ENCODE peak calls at places on chromosomes 2 and 18, in five cellular contexts. One of them, this sample, is unnamed. For H3K9me3, the result is how much of the 10 kb centered on the place peaks cover.

GRCh38 chr2:67476808-67477790 is 80.0 kb downstream of the ETAA1 start:
- DNase-seq in left lung: no peak
- DNase-seq in PC-9: no peak
- DNase-seq in DND-41: no peak
- DNase-seq in ovary: no peak
- DNase-seq in this sample: no peak

GRCh38 chr2:64405476-64406406 is 48.2 kb upstream of the LGALSL start:
- DNase-seq in left lung: no peak
- DNase-seq in PC-9: no peak
- DNase-seq in DND-41: no peak
- DNase-seq in ovary: peak
- DNase-seq in this sample: no peak

GRCh38 chr2:112340416-112340815 is 65.0 kb downstream of the ZC3H6 start:
- DNase-seq in left lung: no peak
- DNase-seq in PC-9: no peak
- DNase-seq in DND-41: no peak
- DNase-seq in ovary: no peak
- DNase-seq in this sample: no peak

GRCh38 chr2:15588329-15588919 is 3.2 kb upstream of the DDX1 start:
- DNase-seq in left lung: no peak
- DNase-seq in PC-9: peak
- DNase-seq in DND-41: peak
- DNase-seq in ovary: no peak
- DNase-seq in this sample: no peak

GRCh38 chr2:120486946-120487345 is 141.0 kb downstream of the INHBB start:
- DNase-seq in left lung: no peak
- DNase-seq in PC-9: peak
- DNase-seq in DND-41: no peak
- DNase-seq in ovary: no peak
- DNase-seq in this sample: no peak

GRCh38 chr18:26832302-26832701 is 33.2 kb downstream of the AQP4 start:
- DNase-seq in left lung: no peak
- DNase-seq in PC-9: no peak
- DNase-seq in DND-41: no peak
- DNase-seq in ovary: no peak
- DNase-seq in this sample: no peak

GRCh38 chr18:49668583-49669290 is 106.9 kb downstream of the LIPG start:
- DNase-seq in left lung: no peak
- DNase-seq in PC-9: no peak
- DNase-seq in DND-41: no peak
- DNase-seq in ovary: peak
- DNase-seq in this sample: peak

GRCh38 chr2:178306351-178307073 is 112.2 kb downstream of the OSBPL6 start:
- DNase-seq in left lung: peak
- DNase-seq in PC-9: peak
- DNase-seq in DND-41: peak
- DNase-seq in ovary: no peak
- DNase-seq in this sample: no peak

GRCh38 chr18:697771-698170 is 14.7 kb downstream of the ENOSF1 start:
- DNase-seq in left lung: no peak
- DNase-seq in PC-9: no peak
- DNase-seq in DND-41: no peak
- DNase-seq in ovary: no peak
- DNase-seq in this sample: no peak

GRCh38 chr2:150620860-150621259 is 133.4 kb upstream of the RND3 start:
- DNase-seq in left lung: no peak
- DNase-seq in PC-9: no peak
- DNase-seq in DND-41: no peak
- DNase-seq in ovary: peak
- DNase-seq in this sample: no peak

GRCh38 chr2:1716441-1716840 is 27.9 kb downstream of the PXDN start:
- DNase-seq in left lung: no peak
- DNase-seq in PC-9: no peak
- DNase-seq in DND-41: no peak
- DNase-seq in ovary: no peak
- DNase-seq in this sample: no peak

GRCh38 chr2:111100765-111101162 is 19.9 kb upstream of the BCL2L11 start:
- DNase-seq in left lung: no peak
- DNase-seq in PC-9: no peak
- DNase-seq in DND-41: no peak
- DNase-seq in ovary: no peak
- DNase-seq in this sample: no peak

GRCh38 chr2:191626497-191627151 is 51.3 kb upstream of the NABP1 start:
- DNase-seq in left lung: no peak
- DNase-seq in PC-9: no peak
- DNase-seq in DND-41: no peak
- DNase-seq in ovary: no peak
- DNase-seq in this sample: no peak

GRCh38 chr2:84874381-84875212 is 6.3 kb downstream of the TRABD2A start:
- DNase-seq in left lung: no peak
- DNase-seq in PC-9: no peak
- DNase-seq in DND-41: no peak
- DNase-seq in ovary: no peak
- DNase-seq in this sample: no peak

GRCh38 chr2:126849991-126850535 is 48.6 kb upstream of the TEX51 start:
- DNase-seq in left lung: no peak
- DNase-seq in PC-9: no peak
- DNase-seq in DND-41: no peak
- DNase-seq in ovary: no peak
- DNase-seq in this sample: no peak

GRCh38 chr2:4903676-4904348 is 788.4 kb upstream of the SOX11 start:
- DNase-seq in left lung: no peak
- DNase-seq in PC-9: no peak
- DNase-seq in DND-41: no peak
- DNase-seq in ovary: no peak
- DNase-seq in this sample: no peak

GRCh38 chr2:148020036-148020357 is 540 bp downstream of the ORC4 start:
- DNase-seq in left lung: no peak
- DNase-seq in PC-9: no peak
- DNase-seq in DND-41: no peak
- DNase-seq in ovary: no peak
- DNase-seq in this sample: no peak

GRCh38 chr2:127187831-127188230 is 32.3 kb downstream of the CYP27C1 start:
- DNase-seq in left lung: no peak
- DNase-seq in PC-9: no peak
- DNase-seq in DND-41: no peak
- DNase-seq in ovary: no peak
- DNase-seq in this sample: no peak

GRCh38 chr2:101357386-101357785 is 29.9 kb downstream of the CREG2 start:
- DNase-seq in left lung: no peak
- DNase-seq in PC-9: no peak
- DNase-seq in DND-41: no peak
- DNase-seq in ovary: no peak
- DNase-seq in this sample: no peak

GRCh38 chr2:101741775-101742520 is 44.4 kb downstream of the MAP4K4 start:
- DNase-seq in left lung: no peak
- DNase-seq in PC-9: no peak
- DNase-seq in DND-41: no peak
- DNase-seq in ovary: no peak
- DNase-seq in this sample: no peak

GRCh38 chr2:75340560-75340959 is 141.2 kb upstream of the TACR1 start:
- DNase-seq in left lung: no peak
- DNase-seq in PC-9: no peak
- DNase-seq in DND-41: no peak
- DNase-seq in ovary: no peak
- DNase-seq in this sample: no peak

GRCh38 chr2:40432916-40433315 is 19.0 kb downstream of the SLC8A1 start:
- DNase-seq in left lung: no peak
- DNase-seq in PC-9: no peak
- DNase-seq in DND-41: no peak
- DNase-seq in ovary: no peak
- DNase-seq in this sample: no peak

GRCh38 chr2:65437392-65438135 is 5.2 kb upstream of the SPRED2 start:
- DNase-seq in left lung: no peak
- DNase-seq in PC-9: no peak
- DNase-seq in DND-41: no peak
- DNase-seq in ovary: no peak
- DNase-seq in this sample: no peak

GRCh38 chr2:65436825-65437221 is 4.4 kb upstream of the SPRED2 start:
- DNase-seq in left lung: no peak
- DNase-seq in PC-9: no peak
- DNase-seq in DND-41: no peak
- DNase-seq in ovary: no peak
- DNase-seq in this sample: no peak

GRCh38 chr2:65434592-65435241 is 2.3 kb upstream of the SPRED2 start:
- DNase-seq in left lung: no peak
- DNase-seq in PC-9: no peak
- DNase-seq in DND-41: no peak
- DNase-seq in ovary: no peak
- DNase-seq in this sample: no peak

GRCh38 chr2:65436169-65436824 is 3.9 kb upstream of the SPRED2 start:
- DNase-seq in left lung: peak
- DNase-seq in PC-9: peak
- DNase-seq in DND-41: peak
- DNase-seq in ovary: peak
- DNase-seq in this sample: peak

GRCh38 chr2:65435625-65436168 is 3.3 kb upstream of the SPRED2 start:
- DNase-seq in left lung: peak
- DNase-seq in PC-9: peak
- DNase-seq in DND-41: peak
- DNase-seq in ovary: peak
- DNase-seq in this sample: peak
- TF ChIP-seq CTCF in left lung: no peak
- TF ChIP-seq CTCF in PC-9: peak
- TF ChIP-seq CTCF in DND-41: peak
- TF ChIP-seq CTCF in ovary: peak
- TF ChIP-seq CTCF in this sample: peak

GRCh38 chr2:181465686-181466375 is 8.6 kb downstream of the ITGA4 start:
- DNase-seq in left lung: no peak
- DNase-seq in PC-9: no peak
- DNase-seq in DND-41: no peak
- DNase-seq in ovary: no peak
- DNase-seq in this sample: no peak

GRCh38 chr2:181468857-181469256 is 11.7 kb downstream of the ITGA4 start:
- DNase-seq in left lung: no peak
- DNase-seq in PC-9: no peak
- DNase-seq in DND-41: no peak
- DNase-seq in ovary: no peak
- DNase-seq in this sample: no peak

GRCh38 chr2:181463573-181463972 is 6.4 kb downstream of the ITGA4 start:
- DNase-seq in left lung: no peak
- DNase-seq in PC-9: no peak
- DNase-seq in DND-41: no peak
- DNase-seq in ovary: no peak
- DNase-seq in this sample: no peak

GRCh38 chr2:181468313-181468712 is 11.1 kb downstream of the ITGA4 start:
- DNase-seq in left lung: no peak
- DNase-seq in PC-9: no peak
- DNase-seq in DND-41: no peak
- DNase-seq in ovary: no peak
- DNase-seq in this sample: no peak

DNA sequence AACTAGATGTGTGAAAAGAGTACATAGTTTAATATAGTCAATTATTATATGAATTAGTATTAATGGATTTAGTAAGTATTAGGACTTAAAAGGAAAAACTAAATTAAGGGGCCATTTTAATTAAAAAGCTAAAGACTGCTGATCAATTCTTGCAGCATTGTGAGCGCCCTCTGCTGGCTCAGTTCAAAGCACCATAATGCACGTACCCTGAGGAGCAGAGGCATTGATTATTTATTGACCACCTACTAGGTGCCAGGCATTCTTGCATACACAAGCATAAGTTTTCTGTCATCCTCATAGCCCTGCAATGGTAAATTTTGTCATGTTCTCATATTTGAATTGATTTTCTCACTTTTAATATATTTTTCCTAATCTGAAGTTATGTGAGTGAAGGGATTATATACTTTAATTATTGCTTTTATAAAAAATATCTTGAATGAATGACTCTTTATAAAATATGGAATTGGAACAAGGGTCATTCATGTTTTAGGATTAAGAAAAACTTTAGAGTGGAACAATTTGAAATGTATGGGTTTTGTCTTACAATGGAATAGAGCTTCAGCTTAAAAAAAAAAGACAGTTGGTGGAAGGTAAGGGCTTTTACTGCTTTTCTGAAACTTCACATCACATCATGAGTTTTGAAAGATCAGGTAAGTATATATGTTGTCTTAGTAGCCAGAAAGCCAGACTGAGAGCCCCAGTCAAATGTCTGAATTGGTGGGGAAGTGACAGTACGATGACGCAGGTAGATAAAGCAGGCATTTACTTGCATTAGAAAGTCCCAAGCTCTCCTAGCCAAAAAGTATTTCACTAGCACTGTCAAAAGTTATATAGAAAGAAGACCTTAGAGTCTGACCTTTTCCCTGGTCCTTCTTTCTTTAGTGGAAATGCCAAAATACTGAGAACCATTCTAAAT is 9.7 kb downstream of the ITGA4 start:
- DNase-seq in left lung: peak
- DNase-seq in PC-9: peak
- DNase-seq in DND-41: peak
- DNase-seq in ovary: peak
- DNase-seq in this sample: peak
- H3K4me3 ChIP-seq in left lung: no peak
- H3K4me3 ChIP-seq in PC-9: no peak
- H3K4me3 ChIP-seq in DND-41: no peak
- H3K4me3 ChIP-seq in ovary: no peak
- H3K4me3 ChIP-seq in this sample: no peak

DNA sequence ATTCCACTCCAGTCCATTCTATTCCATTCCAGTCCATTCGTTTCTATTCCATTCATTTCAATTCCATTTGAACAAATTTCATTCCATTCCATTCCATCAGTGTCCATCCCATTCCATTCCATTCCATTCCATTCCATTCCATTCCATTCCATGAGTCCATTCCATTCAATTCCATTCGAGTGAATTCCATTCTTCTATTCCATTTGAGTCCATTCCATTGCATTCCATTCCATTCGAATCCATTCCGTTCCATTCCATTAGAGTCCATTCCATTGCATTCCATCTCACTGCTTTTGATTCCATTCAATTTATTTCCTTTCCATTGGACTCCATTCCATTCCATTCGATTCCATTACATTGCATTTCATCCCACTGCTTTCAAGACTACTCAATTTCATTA is 1132.1 kb downstream of the RPIA start:
- DNase-seq in left lung: no peak
- DNase-seq in PC-9: no peak
- DNase-seq in DND-41: no peak
- DNase-seq in ovary: no peak
- DNase-seq in this sample: no peak
- H3K9me3 ChIP-seq in left lung: half or more
- H3K9me3 ChIP-seq in PC-9: half or more
- H3K9me3 ChIP-seq in DND-41: half or more
- H3K9me3 ChIP-seq in ovary: under half
- H3K9me3 ChIP-seq in this sample: under half

DNA sequence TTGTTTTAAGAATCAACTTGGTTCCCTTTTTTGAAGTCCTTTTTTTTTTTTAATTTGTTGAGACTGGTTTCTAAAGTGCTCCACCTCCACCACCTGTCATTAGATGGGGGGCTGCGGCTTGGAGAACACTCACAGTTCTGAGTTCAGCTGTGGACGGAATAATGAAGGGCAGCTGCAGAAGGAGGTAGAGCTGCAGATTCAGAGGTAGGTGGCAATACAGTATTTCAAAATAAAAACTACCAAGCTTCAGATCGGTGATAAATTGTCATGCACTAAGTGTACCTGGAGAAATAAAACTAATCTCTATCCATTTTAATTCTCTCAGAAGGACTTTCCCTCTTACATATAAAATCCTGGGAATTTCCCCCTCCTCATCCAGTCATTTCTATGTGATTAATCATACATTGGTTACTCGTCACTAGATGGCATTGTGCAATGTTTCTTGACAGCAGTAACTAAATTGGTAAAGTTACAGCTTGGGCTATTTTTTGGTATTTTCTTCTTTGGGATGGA is 81.1 kb upstream of the SLC39A10 start:
- DNase-seq in left lung: no peak
- DNase-seq in PC-9: no peak
- DNase-seq in DND-41: peak
- DNase-seq in ovary: no peak
- DNase-seq in this sample: no peak
- TF ChIP-seq CTCF in left lung: no peak
- TF ChIP-seq CTCF in PC-9: no peak
- TF ChIP-seq CTCF in DND-41: peak
- TF ChIP-seq CTCF in ovary: no peak
- TF ChIP-seq CTCF in this sample: peak

This sample was measured in left ventricle myocardium inferior.